ENCODE peak calls at places on chromosomes 1 and 21, in four cellular contexts. X, P, F and G are unnamed samples.

GRCh38 chr1:3348196-3348865 is 106.1 kb upstream of the ARHGEF16 start:
- DNase-seq in X (no peak), P (no peak), F (no peak), G (no peak)

GRCh38 chr1:156823210-156823790 is 6.7 kb upstream of the SH2D2A start:
- DNase-seq in X (no peak), P (no peak), F (no peak), G (no peak)

GRCh38 chr1:43590389-43590788 is 59.6 kb upstream of the KDM4A start:
- DNase-seq in X (no peak), P (peak; percentile 42), F (no peak), G (peak; percentile 36)

GRCh38 chr1:32465541-32466002 is 700 bp downstream of the ZBTB8B start:
- DNase-seq in X (no peak), P (no peak), F (no peak), G (no peak)

GRCh38 chr1:118116401-118116800 is 68.6 kb downstream of the SPAG17 start:
- DNase-seq in X (no peak), P (no peak), F (no peak), G (no peak)

GRCh38 chr1:55061000-55061705 is 21.8 kb downstream of the PCSK9 start:
- DNase-seq in X (no peak), P (no peak), F (no peak), G (no peak)

GRCh38 chr1:88802404-88802803 is 89.0 kb downstream of the GTF2B start:
- DNase-seq in X (no peak), P (no peak), F (no peak), G (no peak)

GRCh38 chr1:66503841-66504470 is 30.0 kb upstream of the SGIP1 start:
- DNase-seq in X (peak; percentile 33), P (peak; percentile 53), F (no peak), G (peak; percentile 59)

GRCh38 chr21:32484706-32485380 is 72.3 kb downstream of the EVA1C start:
- DNase-seq in X (no peak), P (no peak), F (no peak), G (no peak)

GRCh38 chr1:201096977-201097856 is 15.0 kb downstream of the CACNA1S start:
- DNase-seq in X (no peak), P (no peak), F (no peak), G (no peak)

GRCh38 chr1:145877923-145878486 is 7.7 kb downstream of the ANKRD35 start:
- DNase-seq in X (no peak), P (no peak), F (no peak), G (no peak)

GRCh38 chr1:10803971-10804820 is 7.8 kb upstream of the CASZ1 start:
- DNase-seq in X (no peak), P (no peak), F (no peak), G (no peak)

GRCh38 chr1:2788506-2789163 is 12.9 kb downstream of the TTC34 start:
- DNase-seq in X (no peak), P (no peak), F (no peak), G (no peak)

GRCh38 chr1:31703431-31704260 is at the start of gene COL16A1:
- DNase-seq in X (peak; percentile 50), P (peak; percentile 85), F (no peak), G (peak; percentile 57)

GRCh38 chr1:27724961-27725373 is 794 bp upstream of the FAM76A start:
- DNase-seq in X (peak; percentile 32), P (peak; percentile 9), F (no peak), G (peak; percentile 58)

GRCh38 chr1:16114527-16115467 is 41.1 kb downstream of the EPHA2 start:
- DNase-seq in X (no peak), P (no peak), F (no peak), G (no peak)

GRCh38 chr1:43395523-43395922 is 5.8 kb downstream of the SZT2 start:
- DNase-seq in X (no peak), P (no peak), F (no peak), G (no peak)

GRCh38 chr1:247500725-247501348 is 35.4 kb downstream of the OR2C3 start:
- DNase-seq in X (no peak), P (no peak), F (no peak), G (no peak)

GRCh38 chr1:27366411-27367159 is at the start of gene MAP3K6:
- DNase-seq in X (peak; percentile 90), P (peak; percentile 90), F (no peak), G (peak; percentile 83)

GRCh38 chr1:228782662-228783414 is 47.6 kb downstream of the RHOU start:
- DNase-seq in X (no peak), P (no peak), F (no peak), G (no peak)

GRCh38 chr1:165449121-165449520 is 4.2 kb upstream of the RXRG start:
- DNase-seq in X (no peak), P (no peak), F (no peak), G (no peak)

GRCh38 chr1:156356875-156357534 is 12.0 kb upstream of the RHBG start:
- DNase-seq in X (peak; percentile 89), P (no peak), F (no peak), G (peak; percentile 93)

GRCh38 chr1:48644950-48645605 is 131.6 kb downstream of the BEND5 start:
- DNase-seq in X (no peak), P (no peak), F (no peak), G (no peak)

GRCh38 chr1:193105821-193106177 is 585 bp upstream of the GLRX2 start:
- DNase-seq in X (no peak), P (peak; percentile 25), F (no peak), G (no peak)

GRCh38 chr1:8312235-8313218 is 5.4 kb upstream of the SLC45A1 start:
- DNase-seq in X (no peak), P (no peak), F (no peak), G (no peak)

GRCh38 chr1:31757989-31758388 is 6.2 kb downstream of the ADGRB2 start:
- DNase-seq in X (no peak), P (no peak), F (no peak), G (no peak)

GRCh38 chr1:44031051-44031899 is at the start of gene SLC6A9:
- DNase-seq in X (peak; percentile 67), P (peak; percentile 54), F (no peak), G (peak; percentile 72)

GRCh38 chr1:104028670-104029069 is 279.0 kb downstream of the AMY1C start:
- DNase-seq in X (no peak), P (no peak), F (no peak), G (no peak)

GRCh38 chr1:189357317-189357716 is 1120.3 kb downstream of the BRINP3 start:
- DNase-seq in X (no peak), P (no peak), F (no peak), G (no peak)

GRCh38 chr1:58809327-58810040 is 25.6 kb upstream of the JUN start:
- DNase-seq in X (no peak), P (no peak), F (no peak), G (no peak)

GRCh38 chr1:180525696-180526000 is 23.3 kb upstream of the ACBD6 start:
- DNase-seq in X (no peak), P (peak; percentile 36), F (no peak), G (no peak)

GRCh38 chr1:202304370-202304769 is 37.4 kb downstream of the UBE2T start:
- DNase-seq in X (no peak), P (peak; percentile 84), F (no peak), G (no peak)

GRCh38 chr1:35369922-35370671 is 101.6 kb downstream of the ZMYM4 start:
- DNase-seq in X (peak; percentile 18), P (peak; percentile 73), F (no peak), G (no peak)
- TF ChIP-seq USF1 in X (no peak), P (no peak), F (no peak), G (no peak)

GRCh38 chr1:199272107-199272506 is 633.3 kb downstream of the PTPRC start:
- DNase-seq in X (no peak), P (no peak), F (no peak), G (no peak)

GRCh38 chr1:199273837-199274379 is 635.1 kb downstream of the PTPRC start:
- DNase-seq in X (no peak), P (no peak), F (peak; percentile 65), G (no peak)

GRCh38 chr1:199269241-199269640 is 630.4 kb downstream of the PTPRC start:
- DNase-seq in X (no peak), P (no peak), F (no peak), G (no peak)

GRCh38 chr1:199272690-199273089 is 633.9 kb downstream of the PTPRC start:
- DNase-seq in X (no peak), P (peak; percentile 4), F (peak; percentile 54), G (peak; percentile 14)
- TF ChIP-seq USF2 in X (no peak), P (no peak), F (no peak), G (no peak)

DNA sequence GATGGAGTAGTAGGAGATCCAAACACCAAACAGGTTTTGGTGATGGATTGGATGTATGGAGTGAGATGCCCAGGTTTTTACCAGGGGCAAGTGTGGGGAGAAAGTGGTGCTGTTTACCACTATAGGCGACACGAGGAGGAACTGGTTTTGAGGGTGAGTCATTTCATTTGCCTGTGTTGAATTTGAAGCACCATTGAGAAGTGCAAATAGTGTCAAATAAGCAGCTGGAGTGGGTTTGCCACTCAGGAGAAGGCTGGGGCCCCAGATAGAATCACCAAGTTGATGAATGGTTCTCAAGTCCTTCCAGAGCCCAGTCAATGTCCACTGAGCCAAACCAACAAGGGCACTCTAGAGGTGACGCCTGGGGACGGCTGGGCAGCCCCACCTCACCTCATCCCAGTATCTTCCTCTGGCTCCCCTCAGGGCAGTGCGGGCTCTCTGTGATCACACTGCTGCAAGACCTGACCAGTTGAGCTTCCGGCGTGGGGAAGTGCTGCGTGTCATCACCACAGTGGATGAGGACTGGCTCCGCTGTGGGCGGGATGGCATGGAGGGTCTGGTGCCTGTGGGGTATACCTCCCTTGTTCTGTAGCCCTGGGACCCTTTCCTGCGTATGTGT is 9.4 kb downstream of the RUSC1 start:
- DNase-seq in X (no peak), P (no peak), F (no peak), G (no peak)
- TF ChIP-seq USF1 in X (no peak), P (no peak), F (no peak), G (no peak)

GRCh38 chr1:17551755-17552234 is 12.3 kb downstream of the ARHGEF10L start:
- DNase-seq in X (no peak), P (peak; percentile 89), F (no peak), G (no peak)

GRCh38 chr1:17554966-17555365 is 15.5 kb downstream of the ARHGEF10L start:
- DNase-seq in X (no peak), P (no peak), F (no peak), G (no peak)

GRCh38 chr1:17557986-17558385 is 18.5 kb downstream of the ARHGEF10L start:
- DNase-seq in X (no peak), P (no peak), F (no peak), G (no peak)

GRCh38 chr1:17550684-17551584 is 11.4 kb downstream of the ARHGEF10L start:
- DNase-seq in X (no peak), P (no peak), F (no peak), G (no peak)

GRCh38 chr1:17553970-17554369 is 14.5 kb downstream of the ARHGEF10L start:
- DNase-seq in X (no peak), P (no peak), F (peak; percentile 9), G (no peak)
- TF ChIP-seq USF2 in X (no peak), P (no peak), F (no peak), G (no peak)

GRCh38 chr1:159960721-159961381 is 6.8 kb upstream of the SLAMF9 start:
- DNase-seq in X (no peak), P (no peak), F (no peak), G (no peak)
- TF ChIP-seq USF1 in X (no peak), P (no peak), F (no peak), G (no peak)